ENCODE peak calls at places on chromosomes 16 and 17, in seven cellular contexts. M is myocyte, V is AG10803, K is memory B cell, F is Kasumi-1, O is IMR-90, I is colonic mucosa. Z is an unnamed sample.

GRCh38 chr16:70437582-70438324 is 1.1 kb downstream of the ST3GAL2 start:
- DNase-seq in F (peak), O (peak), K (no peak), I (no peak), M (peak), V (peak), Z (no peak)

GRCh38 chr17:4329838-4330237 is 36.6 kb downstream of the UBE2G1 start:
- DNase-seq in I (no peak), V (peak), O (peak), M (peak), F (no peak), K (no peak), Z (no peak)

GRCh38 chr17:9386401-9386800 is 189.2 kb downstream of the STX8 start:
- DNase-seq in K (no peak), I (peak), F (no peak), M (no peak), V (no peak), O (no peak), Z (no peak)

GRCh38 chr16:20704281-20704680 is 6.8 kb upstream of the ACSM1 start:
- DNase-seq in M (peak), K (no peak), I (no peak), V (no peak), O (no peak), F (no peak), Z (no peak)

GRCh38 chr16:50771366-50771765 is 29.5 kb downstream of the CYLD start:
- DNase-seq in O (peak), V (peak), M (no peak), F (no peak), K (no peak), I (no peak), Z (no peak)

GRCh38 chr17:70871180-70871818 is 702.0 kb downstream of the KCNJ2 start:
- DNase-seq in O (no peak), I (no peak), M (peak), V (no peak), F (no peak), K (no peak), Z (no peak)

GRCh38 chr17:35094902-35095301 is 24.8 kb downstream of the RAD51D start:
- DNase-seq in V (peak), M (peak), F (no peak), O (peak), K (no peak), I (no peak), Z (no peak)

GRCh38 chr16:70703041-70703834 is 17.4 kb upstream of the MTSS2 start:
- DNase-seq in K (no peak), O (peak), I (no peak), F (no peak), V (peak), M (peak), Z (peak)

GRCh38 chr16:87725596-87726235 is 40.1 kb downstream of the KLHDC4 start:
- DNase-seq in F (no peak), O (peak), K (no peak), M (peak), V (peak), I (no peak), Z (no peak)

Z was measured in WTC11.